ENCODE peak calls at places on chromosomes 4 and X, in six cellular contexts. W, M, H, L, J and I are unnamed samples.

GRCh38 chrX:144896323-144896722 is 351.0 kb upstream of the SPANXN1 start:
- DNase-seq in W (no peak), M (no peak), H (no peak), L (no peak), J (peak; percentile 34), I (no peak)

GRCh38 chr4:80202190-80202711 is 4.9 kb downstream of the PRDM8 start:
- DNase-seq in W (peak; percentile 90), M (peak; percentile 54), H (peak; percentile 96), L (peak; percentile 73), J (peak; percentile 79), I (peak; percentile 75)

GRCh38 chrX:131729295-131729694 is 185.4 kb downstream of the OR13H1 start:
- DNase-seq in W (no peak), M (peak; percentile 31), H (peak; percentile 95), L (no peak), J (peak; percentile 68), I (no peak)

GRCh38 chr4:139817657-139818452 is 152.2 kb downstream of the MGST2 start:
- DNase-seq in W (no peak), M (no peak), H (peak; percentile 87), L (no peak), J (no peak), I (no peak)

GRCh38 chr4:122584517-122584916 is 36.3 kb downstream of the IL21 start:
- DNase-seq in W (no peak), M (peak; percentile 18), H (no peak), L (peak; percentile 88), J (peak; percentile 77), I (no peak)

GRCh38 chrX:100615015-100615414 is 21.6 kb downstream of the TSPAN6 start:
- DNase-seq in W (no peak), M (peak; percentile 34), H (no peak), L (peak; percentile 78), J (peak; percentile 46), I (no peak)

GRCh38 chrX:7139202-7140081 is 8.1 kb upstream of the STS start:
- DNase-seq in W (no peak), M (peak; percentile 3), H (no peak), L (peak; percentile 38), J (peak; percentile 57), I (no peak)

GRCh38 chr4:30402276-30402675 is 317.9 kb upstream of the PCDH7 start:
- DNase-seq in W (no peak), M (no peak), H (no peak), L (peak; percentile 60), J (no peak), I (no peak)

GRCh38 chr4:182560358-182560757 is 317.2 kb downstream of the TENM3 start:
- DNase-seq in W (no peak), M (no peak), H (no peak), L (no peak), J (peak; percentile 58), I (no peak)

GRCh38 chr4:85722806-85723205 is 247.9 kb downstream of the ARHGAP24 start:
- DNase-seq in W (no peak), M (no peak), H (no peak), L (no peak), J (no peak), I (no peak)

GRCh38 chrX:20913760-20914159 is 460.5 kb upstream of the CNKSR2 start:
- DNase-seq in W (no peak), M (no peak), H (no peak), L (peak; percentile 13), J (no peak), I (no peak)